ENCODE peak calls at places on chromosome 12, in eight cellular contexts. C is body of pancreas; D is right lobe of liver; R is pancreas; Z is adipocyte; G is CD8-positive, alpha-beta memory T cell; T is colonic mucosa; U is left ventricle myocardium inferior. J is an unnamed sample.

GRCh38 chr12:91331371-91331770 is 148.8 kb upstream of the DCN start:
- DNase-seq in C (no peak), R (no peak), T (no peak), Z (no peak), G (no peak), U (no peak), D (no peak), J (no peak)

GRCh38 chr12:16605666-16606116 is 271 bp downstream of the LMO3 start:
- DNase-seq in D (no peak), R (no peak), C (peak; percentile 30), T (no peak), U (no peak), G (no peak), Z (peak; percentile 5), J (no peak)

GRCh38 chr12:103495158-103495782 is 498 bp downstream of the C12orf42 start:
- DNase-seq in C (no peak), T (peak; percentile 28), G (peak; percentile 32), D (no peak), R (no peak), Z (no peak), U (no peak), J (peak; percentile 52)

GRCh38 chr12:127363392-127363791 is 903.6 kb upstream of the TMEM132C start:
- DNase-seq in Z (peak; percentile 11), C (no peak), T (no peak), G (no peak), R (no peak), U (no peak), D (no peak), J (no peak)

GRCh38 chr12:96227365-96228106 is 33.4 kb downstream of the ELK3 start:
- DNase-seq in Z (no peak), D (no peak), G (no peak), U (no peak), T (no peak), R (no peak), C (no peak), J (no peak)

GRCh38 chr12:42039146-42039545 is 105.5 kb downstream of the GXYLT1 start:
- DNase-seq in C (no peak), D (no peak), R (no peak), U (no peak), T (no peak), G (no peak), Z (peak; percentile 9), J (peak; percentile 51)

GRCh38 chr12:31033146-31033545 is 40.5 kb upstream of the DDX11 start:
- DNase-seq in U (no peak), C (no peak), R (no peak), Z (no peak), D (no peak), G (no peak), T (no peak), J (no peak)

GRCh38 chr12:57610553-57611115 is 601 bp upstream of the ARHGEF25 start:
- DNase-seq in D (no peak), G (no peak), R (no peak), U (peak; percentile 75), Z (no peak), T (peak; percentile 45), C (peak; percentile 43), J (peak; percentile 92)

GRCh38 chr12:122406701-122407154 is 15.7 kb downstream of the CLIP1 start:
- DNase-seq in U (no peak), G (no peak), Z (peak; percentile 90), D (no peak), R (no peak), C (no peak), T (no peak), J (no peak)

GRCh38 chr12:96187675-96188355 is 6.4 kb upstream of the ELK3 start:
- DNase-seq in D (no peak), Z (peak; percentile 64), C (no peak), T (no peak), R (no peak), U (no peak), G (no peak), J (no peak)

GRCh38 chr12:57731411-57732080 is 7.0 kb downstream of the AGAP2 start:
- DNase-seq in G (no peak), U (no peak), R (no peak), C (no peak), Z (no peak), D (no peak), T (no peak), J (no peak)

GRCh38 chr12:64193045-64193444 is 29.1 kb downstream of the KICS2 start:
- DNase-seq in T (no peak), R (no peak), Z (no peak), C (no peak), D (no peak), G (no peak), U (no peak), J (no peak)

GRCh38 chr12:80936353-80936641 is 1.4 kb downstream of the LIN7A start:
- DNase-seq in G (no peak), D (no peak), C (no peak), Z (peak; percentile 72), T (no peak), R (no peak), U (no peak), J (no peak)

GRCh38 chr12:80936642-80937390 is 918 bp downstream of the LIN7A start:
- DNase-seq in U (peak; percentile 49), G (no peak), D (peak; percentile 88), T (peak; percentile 50), Z (peak; percentile 72), R (peak; percentile 31), C (peak; percentile 25), J (peak; percentile 81)

GRCh38 chr12:80938397-80938796 is 663 bp upstream of the LIN7A start:
- DNase-seq in T (no peak), C (no peak), D (no peak), G (no peak), U (no peak), R (no peak), Z (no peak), J (no peak)

GRCh38 chr12:80939231-80939950 is 1.7 kb upstream of the LIN7A start:
- DNase-seq in U (no peak), Z (no peak), G (no peak), R (no peak), D (peak; percentile 53), C (no peak), T (no peak), J (no peak)

GRCh38 chr12:80937391-80938238 is at the start of gene LIN7A:
- DNase-seq in R (peak; percentile 31), D (peak; percentile 80), G (no peak), Z (peak; percentile 71), U (peak; percentile 67), C (peak; percentile 26), T (peak; percentile 17), J (peak; percentile 51)
- H3K27me3 ChIP-seq in R (peaks cover 8% of the 10 kb centered on the region), D (no peaks in the 10 kb centered on the region), G (no peaks in the 10 kb centered on the region), Z (no peaks in the 10 kb centered on the region), U (peaks cover 16% of the 10 kb centered on the region), C (no peaks in the 10 kb centered on the region), T (peaks cover 13% of the 10 kb centered on the region), J (no peaks in the 10 kb centered on the region)

GRCh38 chr12:46223047-46223446 is 45.8 kb downstream of the SLC38A1 start:
- DNase-seq in T (no peak), G (no peak), U (no peak), D (no peak), C (no peak), R (no peak), Z (no peak), J (no peak)

GRCh38 chr12:46221255-46222128 is 47.4 kb downstream of the SLC38A1 start:
- DNase-seq in G (no peak), D (no peak), T (no peak), C (no peak), Z (peak; percentile 23), R (no peak), U (no peak), J (no peak)

GRCh38 chr12:46219892-46220655 is 48.8 kb downstream of the SLC38A1 start:
- DNase-seq in R (no peak), U (no peak), T (no peak), G (peak; percentile 67), C (no peak), D (no peak), Z (peak; percentile 74), J (no peak)

GRCh38 chr12:46224401-46224800 is 44.4 kb downstream of the SLC38A1 start:
- DNase-seq in U (peak; percentile 33), C (peak; percentile 40), R (no peak), Z (peak; percentile 79), G (no peak), T (peak; percentile 28), D (no peak), J (no peak)

DNA sequence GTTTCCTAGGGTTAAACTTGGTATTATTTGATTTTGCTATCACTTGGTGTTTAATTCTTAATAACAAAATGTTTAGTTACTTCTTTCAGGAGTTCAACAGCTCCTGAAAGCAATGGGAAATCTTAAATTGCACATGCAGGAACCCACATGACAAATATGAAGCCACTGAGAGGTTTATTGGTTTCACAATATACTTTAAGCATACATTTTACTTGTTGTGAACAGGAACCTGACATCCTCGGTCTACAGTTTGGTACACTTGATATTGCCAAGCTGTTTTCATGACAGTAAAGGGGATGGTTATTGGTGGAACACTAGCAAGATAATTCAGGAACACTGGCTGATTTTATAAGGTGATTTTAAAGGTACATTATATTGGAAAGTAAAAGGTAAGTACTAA is 46.2 kb downstream of the SLC38A1 start:
- DNase-seq in R (no peak), D (no peak), G (no peak), C (no peak), U (no peak), Z (no peak), T (no peak), J (no peak)
- H3K4me1 ChIP-seq in R (no peaks in the 10 kb centered on the region), D (no peaks in the 10 kb centered on the region), G (peaks cover 76% of the 10 kb centered on the region), C (peaks cover 5% of the 10 kb centered on the region), U (peaks cover 66% of the 10 kb centered on the region), Z (peaks cover 48% of the 10 kb centered on the region), T (peaks cover 9% of the 10 kb centered on the region), J (peaks cover 3% of the 10 kb centered on the region)

DNA sequence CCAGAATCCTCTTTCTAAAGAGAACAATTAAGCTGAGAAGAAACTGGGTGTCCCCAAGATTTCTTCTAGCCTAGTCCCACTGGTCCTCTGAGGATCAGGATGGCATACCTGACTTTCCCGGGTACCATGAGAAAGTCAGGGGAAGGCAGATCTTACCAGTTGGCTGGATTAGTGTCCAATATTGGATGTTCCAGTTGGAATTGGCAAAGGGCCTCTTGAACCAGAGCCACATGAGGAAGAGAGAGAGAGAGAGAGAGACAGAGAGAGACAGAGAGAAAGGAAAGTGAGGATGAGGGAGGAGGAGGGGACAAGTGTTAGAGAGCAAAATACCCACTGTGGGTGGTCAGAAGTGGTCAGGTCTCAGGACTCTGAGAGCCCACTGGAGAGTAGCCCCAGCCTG is 28.2 kb upstream of the A2M start:
- DNase-seq in D (peak; percentile 62), U (no peak), R (no peak), Z (no peak), G (no peak), T (no peak), C (no peak), J (no peak)
- H3K9me3 ChIP-seq in D (no peaks in the 10 kb centered on the region), U (peaks cover 31% of the 10 kb centered on the region), R (no peaks in the 10 kb centered on the region), Z (peaks cover 38% of the 10 kb centered on the region), G (no peaks in the 10 kb centered on the region), T (no peaks in the 10 kb centered on the region), C (no peaks in the 10 kb centered on the region), J (peaks cover 4% of the 10 kb centered on the region)

DNA sequence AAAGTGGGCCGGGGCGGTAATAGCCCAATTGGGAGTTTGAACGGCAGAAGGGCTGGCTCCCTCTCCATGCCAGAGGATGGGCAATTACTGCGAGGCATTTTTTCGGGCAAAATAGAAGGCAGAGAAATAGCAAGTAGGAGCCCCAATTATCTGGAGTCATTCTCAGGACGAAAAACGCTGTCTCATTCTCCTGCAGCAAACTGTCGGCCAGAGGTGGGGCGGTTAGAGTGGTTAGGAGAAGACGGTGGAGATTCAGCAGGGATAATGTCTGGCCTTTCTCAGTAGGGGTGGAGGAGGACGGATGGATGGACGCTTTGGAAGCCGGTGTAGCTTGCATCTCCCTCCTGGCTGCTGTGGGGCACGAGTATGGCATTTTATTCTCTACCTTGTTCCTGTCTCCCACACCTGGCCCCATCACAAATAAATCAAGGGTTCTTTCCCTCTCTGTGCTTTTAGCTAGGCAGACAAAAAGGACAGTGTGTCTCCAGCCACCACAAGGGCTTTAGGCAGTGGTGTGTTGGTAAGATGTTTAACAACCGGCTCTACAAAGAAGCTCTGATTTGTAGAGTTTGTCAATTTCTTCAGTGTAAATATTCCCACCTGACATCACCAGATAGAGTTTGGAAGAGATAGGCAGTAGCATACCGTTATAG is 140.5 kb upstream of the LHX5 start:
- DNase-seq in G (no peak), D (no peak), Z (no peak), U (no peak), R (no peak), C (no peak), T (no peak), J (no peak)
- H3K27me3 ChIP-seq in G (peaks cover 9% of the 10 kb centered on the region), D (no peaks in the 10 kb centered on the region), Z (peaks cover 28% of the 10 kb centered on the region), U (peaks cover 92% of the 10 kb centered on the region), R (peaks cover 19% of the 10 kb centered on the region), C (peaks cover 15% of the 10 kb centered on the region), T (no peaks in the 10 kb centered on the region), J (peaks cover 2% of the 10 kb centered on the region)